ENCODE peak calls at places on chromosomes 13 and 19, in seven cellular contexts. One of them, this sample, is unnamed.

GRCh38 chr19:17370026-17370587 is 7.0 kb downstream of the PLVAP start:
- DNase-seq in A549: no peak
- DNase-seq in testis: peak; percentile 41
- DNase-seq in transverse colon: no peak
- DNase-seq in suprapubic skin: no peak
- DNase-seq in AG04450: peak; percentile 32
- DNase-seq in IMR-90: peak; percentile 58
- DNase-seq in this sample: no peak

GRCh38 chr13:59743195-59743594 is 420.5 kb downstream of the DIAPH3 start:
- DNase-seq in A549: no peak
- DNase-seq in testis: no peak
- DNase-seq in transverse colon: no peak
- DNase-seq in suprapubic skin: no peak
- DNase-seq in AG04450: no peak
- DNase-seq in IMR-90: peak; percentile 1
- DNase-seq in this sample: no peak

GRCh38 chr13:24006520-24007248 is 109.4 kb upstream of the C1QTNF9B start:
- DNase-seq in A549: no peak
- DNase-seq in testis: no peak
- DNase-seq in transverse colon: no peak
- DNase-seq in suprapubic skin: no peak
- DNase-seq in AG04450: no peak
- DNase-seq in IMR-90: no peak
- DNase-seq in this sample: peak; percentile 65

GRCh38 chr19:6668696-6669095 is 1.3 kb downstream of the TNFSF14 start:
- DNase-seq in A549: no peak
- DNase-seq in testis: no peak
- DNase-seq in transverse colon: no peak
- DNase-seq in suprapubic skin: no peak
- DNase-seq in AG04450: no peak
- DNase-seq in IMR-90: no peak
- DNase-seq in this sample: no peak

GRCh38 chr19:3625996-3626472 is 556 bp downstream of the CACTIN start:
- DNase-seq in A549: no peak
- DNase-seq in testis: no peak
- DNase-seq in transverse colon: no peak
- DNase-seq in suprapubic skin: no peak
- DNase-seq in AG04450: no peak
- DNase-seq in IMR-90: no peak
- DNase-seq in this sample: no peak

GRCh38 chr19:5585461-5586299 is 17.9 kb upstream of the TINCR start:
- DNase-seq in A549: no peak
- DNase-seq in testis: peak; percentile 46
- DNase-seq in transverse colon: no peak
- DNase-seq in suprapubic skin: no peak
- DNase-seq in AG04450: no peak
- DNase-seq in IMR-90: no peak
- DNase-seq in this sample: no peak

GRCh38 chr19:53903055-53903680 is 5.9 kb upstream of the CACNG7 start:
- DNase-seq in A549: peak; percentile 64
- DNase-seq in testis: peak; percentile 45
- DNase-seq in transverse colon: no peak
- DNase-seq in suprapubic skin: no peak
- DNase-seq in AG04450: no peak
- DNase-seq in IMR-90: peak; percentile 30
- DNase-seq in this sample: no peak

GRCh38 chr13:40486518-40487163 is 179.8 kb downstream of the FOXO1 start:
- DNase-seq in A549: no peak
- DNase-seq in testis: no peak
- DNase-seq in transverse colon: no peak
- DNase-seq in suprapubic skin: no peak
- DNase-seq in AG04450: no peak
- DNase-seq in IMR-90: no peak
- DNase-seq in this sample: no peak

GRCh38 chr13:47220453-47221150 is 323.7 kb upstream of the HTR2A start:
- DNase-seq in A549: no peak
- DNase-seq in testis: no peak
- DNase-seq in transverse colon: no peak
- DNase-seq in suprapubic skin: no peak
- DNase-seq in AG04450: no peak
- DNase-seq in IMR-90: peak; percentile 23
- DNase-seq in this sample: no peak

GRCh38 chr19:18574691-18575291 is 3.1 kb downstream of the UBA52 start:
- DNase-seq in A549: no peak
- DNase-seq in testis: no peak
- DNase-seq in transverse colon: no peak
- DNase-seq in suprapubic skin: no peak
- DNase-seq in AG04450: no peak
- DNase-seq in IMR-90: no peak
- DNase-seq in this sample: no peak

GRCh38 chr13:97188207-97188606 is 33.9 kb upstream of the MBNL2 start:
- DNase-seq in A549: no peak
- DNase-seq in testis: no peak
- DNase-seq in transverse colon: no peak
- DNase-seq in suprapubic skin: no peak
- DNase-seq in AG04450: no peak
- DNase-seq in IMR-90: no peak
- DNase-seq in this sample: no peak

GRCh38 chr19:42270346-42271044 is 1.4 kb downstream of the CIC start:
- DNase-seq in A549: peak; percentile 83
- DNase-seq in testis: peak; percentile 50
- DNase-seq in transverse colon: peak; percentile 63
- DNase-seq in suprapubic skin: peak; percentile 86
- DNase-seq in AG04450: no peak
- DNase-seq in IMR-90: no peak
- DNase-seq in this sample: no peak

GRCh38 chr19:18635831-18636182 is 1.0 kb upstream of the KLHL26 start:
- DNase-seq in A549: no peak
- DNase-seq in testis: no peak
- DNase-seq in transverse colon: no peak
- DNase-seq in suprapubic skin: no peak
- DNase-seq in AG04450: no peak
- DNase-seq in IMR-90: no peak
- DNase-seq in this sample: no peak

GRCh38 chr13:59374720-59375119 is 789.0 kb downstream of the DIAPH3 start:
- DNase-seq in A549: no peak
- DNase-seq in testis: no peak
- DNase-seq in transverse colon: no peak
- DNase-seq in suprapubic skin: no peak
- DNase-seq in AG04450: no peak
- DNase-seq in IMR-90: no peak
- DNase-seq in this sample: no peak

GRCh38 chr19:38359242-38360021 is 14.9 kb upstream of the PSMD8 start:
- DNase-seq in A549: no peak
- DNase-seq in testis: no peak
- DNase-seq in transverse colon: no peak
- DNase-seq in suprapubic skin: no peak
- DNase-seq in AG04450: no peak
- DNase-seq in IMR-90: no peak
- DNase-seq in this sample: no peak

GRCh38 chr19:15517778-15518177 is 9.5 kb downstream of the CYP4F22 start:
- DNase-seq in A549: no peak
- DNase-seq in testis: no peak
- DNase-seq in transverse colon: no peak
- DNase-seq in suprapubic skin: no peak
- DNase-seq in AG04450: no peak
- DNase-seq in IMR-90: no peak
- DNase-seq in this sample: no peak

GRCh38 chr19:3516675-3517207 is 10.6 kb downstream of the FZR1 start:
- DNase-seq in A549: no peak
- DNase-seq in testis: no peak
- DNase-seq in transverse colon: peak; percentile 58
- DNase-seq in suprapubic skin: no peak
- DNase-seq in AG04450: no peak
- DNase-seq in IMR-90: no peak
- DNase-seq in this sample: no peak

GRCh38 chr19:1690570-1691307 is 38.3 kb upstream of the TCF3 start:
- DNase-seq in A549: no peak
- DNase-seq in testis: peak; percentile 84
- DNase-seq in transverse colon: peak; percentile 60
- DNase-seq in suprapubic skin: no peak
- DNase-seq in AG04450: no peak
- DNase-seq in IMR-90: no peak
- DNase-seq in this sample: no peak

GRCh38 chr19:33778089-33778791 is 18.4 kb upstream of the KCTD15 start:
- DNase-seq in A549: peak; percentile 85
- DNase-seq in testis: peak; percentile 86
- DNase-seq in transverse colon: peak; percentile 85
- DNase-seq in suprapubic skin: peak; percentile 79
- DNase-seq in AG04450: no peak
- DNase-seq in IMR-90: peak; percentile 61
- DNase-seq in this sample: no peak

GRCh38 chr13:113616281-113616906 is 31.8 kb downstream of the TFDP1 start:
- DNase-seq in A549: no peak
- DNase-seq in testis: no peak
- DNase-seq in transverse colon: no peak
- DNase-seq in suprapubic skin: no peak
- DNase-seq in AG04450: no peak
- DNase-seq in IMR-90: peak; percentile 43
- DNase-seq in this sample: no peak

GRCh38 chr13:46057251-46058015 is 4.9 kb upstream of the ZC3H13 start:
- DNase-seq in A549: no peak
- DNase-seq in testis: no peak
- DNase-seq in transverse colon: no peak
- DNase-seq in suprapubic skin: no peak
- DNase-seq in AG04450: no peak
- DNase-seq in IMR-90: peak; percentile 18
- DNase-seq in this sample: no peak

GRCh38 chr13:46053162-46054012 is 841 bp upstream of the ZC3H13 start:
- DNase-seq in A549: no peak
- DNase-seq in testis: no peak
- DNase-seq in transverse colon: no peak
- DNase-seq in suprapubic skin: no peak
- DNase-seq in AG04450: no peak
- DNase-seq in IMR-90: no peak
- DNase-seq in this sample: no peak

GRCh38 chr13:46050771-46051170 is 1.8 kb downstream of the ZC3H13 start:
- DNase-seq in A549: no peak
- DNase-seq in testis: no peak
- DNase-seq in transverse colon: no peak
- DNase-seq in suprapubic skin: no peak
- DNase-seq in AG04450: no peak
- DNase-seq in IMR-90: no peak
- DNase-seq in this sample: no peak

GRCh38 chr13:46051958-46052313 is 610 bp downstream of the ZC3H13 start:
- DNase-seq in A549: no peak
- DNase-seq in testis: no peak
- DNase-seq in transverse colon: no peak
- DNase-seq in suprapubic skin: no peak
- DNase-seq in AG04450: no peak
- DNase-seq in IMR-90: peak; percentile 0
- DNase-seq in this sample: no peak

DNA sequence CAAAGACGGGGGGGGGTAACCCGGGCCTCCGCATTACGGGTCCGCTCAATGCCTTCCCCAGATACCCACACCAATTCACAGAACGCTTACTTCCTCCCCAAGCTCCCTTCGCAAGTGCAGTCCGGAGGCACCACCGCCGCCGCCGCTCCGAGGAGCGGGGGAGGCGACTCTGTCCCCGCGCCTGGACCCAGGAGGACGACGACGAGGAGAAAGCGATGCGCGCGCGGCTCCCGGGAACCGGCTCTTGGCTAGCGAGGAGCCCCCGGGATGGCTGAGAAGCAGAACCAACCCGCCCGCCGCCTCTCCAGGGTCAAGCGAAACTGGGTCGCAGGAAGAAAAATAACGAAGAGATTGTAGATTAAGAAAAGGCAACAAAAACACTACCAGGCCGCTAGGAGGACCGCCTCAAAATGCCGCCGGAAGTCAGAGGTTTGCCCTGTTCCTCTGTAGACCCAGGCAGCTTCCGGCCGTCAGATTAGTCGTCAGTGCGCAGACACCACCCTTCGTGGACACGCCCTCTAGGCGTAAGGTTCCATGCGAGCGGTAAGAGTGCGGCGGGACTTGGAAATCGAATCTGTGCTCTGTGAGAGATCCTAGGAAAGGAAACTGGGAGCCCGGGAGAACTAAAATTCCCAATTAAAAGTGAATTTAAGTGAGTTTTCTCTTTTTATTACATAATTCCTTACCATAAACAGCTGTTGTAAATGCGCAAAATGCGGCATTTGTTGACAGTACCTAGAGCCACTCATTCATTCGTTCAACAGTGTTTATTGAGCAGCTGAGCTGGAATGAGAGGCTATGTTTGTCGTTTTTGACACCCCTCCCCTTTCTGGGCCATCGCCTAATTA is at the start of gene ZC3H13:
- DNase-seq in A549: peak; percentile 94
- DNase-seq in testis: peak; percentile 99
- DNase-seq in transverse colon: peak; percentile 94
- DNase-seq in suprapubic skin: peak; percentile 96
- DNase-seq in AG04450: peak; percentile 88
- DNase-seq in IMR-90: peak; percentile 96
- DNase-seq in this sample: no peak
- TF ChIP-seq CTCF in A549: no peak
- TF ChIP-seq CTCF in testis: peak; percentile 49
- TF ChIP-seq CTCF in transverse colon: peak; percentile 70
- TF ChIP-seq CTCF in suprapubic skin: peak; percentile 20
- TF ChIP-seq CTCF in AG04450: peak; percentile 50
- TF ChIP-seq CTCF in IMR-90: peak; percentile 32
- TF ChIP-seq CTCF in this sample: peak; percentile 30

GRCh38 chr13:99959538-99960230 is 11.9 kb downstream of the ZIC5 start:
- DNase-seq in A549: no peak
- DNase-seq in testis: no peak
- DNase-seq in transverse colon: no peak
- DNase-seq in suprapubic skin: no peak
- DNase-seq in AG04450: no peak
- DNase-seq in IMR-90: no peak
- DNase-seq in this sample: no peak
- H3K4me3 ChIP-seq in A549: peak overlapping the region; percentile 37
- H3K4me3 ChIP-seq in testis: no peak overlapping the region
- H3K4me3 ChIP-seq in transverse colon: no peak overlapping the region
- H3K4me3 ChIP-seq in suprapubic skin: peak overlapping the region; percentile 36
- H3K4me3 ChIP-seq in AG04450: peak overlapping the region; percentile 10
- H3K4me3 ChIP-seq in IMR-90: no peak overlapping the region
- H3K4me3 ChIP-seq in this sample: no peak overlapping the region

GRCh38 chr19:11982526-11982925 is 17.7 kb downstream of the ZNF763 start:
- DNase-seq in A549: no peak
- DNase-seq in testis: no peak
- DNase-seq in transverse colon: no peak
- DNase-seq in suprapubic skin: no peak
- DNase-seq in AG04450: no peak
- DNase-seq in IMR-90: no peak
- DNase-seq in this sample: no peak
- H3K9me3 ChIP-seq in A549: peaks cover 21% of the 10 kb centered on the region
- H3K9me3 ChIP-seq in testis: no peaks in the 10 kb centered on the region
- H3K9me3 ChIP-seq in transverse colon: peaks cover 55% of the 10 kb centered on the region
- H3K9me3 ChIP-seq in suprapubic skin: peaks cover 23% of the 10 kb centered on the region
- H3K9me3 ChIP-seq in AG04450: peaks cover 49% of the 10 kb centered on the region
- H3K9me3 ChIP-seq in IMR-90: peaks cover 41% of the 10 kb centered on the region
- H3K9me3 ChIP-seq in this sample: peaks cover 44% of the 10 kb centered on the region

DNA sequence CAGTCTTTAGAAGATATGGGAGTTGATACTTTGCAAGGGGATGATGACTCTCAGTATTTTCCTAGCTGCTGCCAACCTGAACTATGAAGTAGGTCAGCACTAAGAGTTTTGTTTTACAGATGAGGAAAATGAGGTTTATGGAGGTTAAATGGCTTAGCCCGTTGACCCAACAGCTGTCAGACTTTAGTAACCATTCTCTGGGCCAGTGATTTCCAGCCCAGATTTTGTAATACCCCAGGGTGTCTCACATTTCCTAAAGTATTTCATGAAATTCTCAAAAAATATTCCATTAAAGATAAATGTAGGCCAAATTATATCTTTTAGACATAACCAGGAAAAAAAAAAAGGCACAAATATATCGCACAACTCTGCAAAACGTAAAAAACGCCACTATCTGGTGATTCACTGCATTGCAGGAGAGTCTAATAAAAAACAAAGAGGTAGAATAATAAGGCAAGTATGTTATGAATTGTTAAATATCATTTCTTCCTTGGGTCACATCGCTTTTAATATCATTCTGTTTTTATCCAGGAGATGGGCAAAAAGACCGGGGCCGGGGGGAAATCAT is 112.5 kb downstream of the DACH1 start:
- DNase-seq in A549: no peak
- DNase-seq in testis: no peak
- DNase-seq in transverse colon: no peak
- DNase-seq in suprapubic skin: no peak
- DNase-seq in AG04450: no peak
- DNase-seq in IMR-90: no peak
- DNase-seq in this sample: no peak
- TF ChIP-seq CTCF in A549: no peak
- TF ChIP-seq CTCF in testis: no peak
- TF ChIP-seq CTCF in transverse colon: no peak
- TF ChIP-seq CTCF in suprapubic skin: no peak
- TF ChIP-seq CTCF in AG04450: no peak
- TF ChIP-seq CTCF in IMR-90: no peak
- TF ChIP-seq CTCF in this sample: no peak